ENCODE peak calls at places on chromosomes 11 and 22, in ten cellular contexts. One of them, this sample, is unnamed. For H3K36me3, the result is how much of the 10 kb centered on the place peaks cover.

GRCh38 chr11:11842426-11843008 is 745 bp downstream of the USP47 start:
- DNase-seq in cardiac muscle cell: peak
- DNase-seq in lower lobe of right lung: peak
- DNase-seq in SK-N-SH: peak
- DNase-seq in esophagus squamous epithelium: no peak
- DNase-seq in osteoblast: peak
- DNase-seq in MG63: peak
- DNase-seq in fibroblast of lung: peak
- DNase-seq in neuronal stem cell: peak
- DNase-seq in heart left ventricle: peak
- DNase-seq in this sample: peak

GRCh38 chr11:88886796-88887195 is 179.0 kb downstream of the GRM5 start:
- DNase-seq in cardiac muscle cell: peak
- DNase-seq in lower lobe of right lung: no peak
- DNase-seq in SK-N-SH: peak
- DNase-seq in esophagus squamous epithelium: no peak
- DNase-seq in osteoblast: peak
- DNase-seq in MG63: peak
- DNase-seq in fibroblast of lung: peak
- DNase-seq in neuronal stem cell: peak
- DNase-seq in heart left ventricle: no peak
- DNase-seq in this sample: no peak

GRCh38 chr11:10930961-10931760 is 73.3 kb upstream of the ZBED5 start:
- DNase-seq in cardiac muscle cell: peak
- DNase-seq in lower lobe of right lung: peak
- DNase-seq in SK-N-SH: peak
- DNase-seq in esophagus squamous epithelium: no peak
- DNase-seq in osteoblast: peak
- DNase-seq in MG63: peak
- DNase-seq in fibroblast of lung: peak
- DNase-seq in neuronal stem cell: peak
- DNase-seq in heart left ventricle: peak
- DNase-seq in this sample: peak

GRCh38 chr22:20456064-20456721 is 18.6 kb upstream of the SCARF2 start:
- DNase-seq in cardiac muscle cell: peak
- DNase-seq in lower lobe of right lung: peak
- DNase-seq in SK-N-SH: peak
- DNase-seq in esophagus squamous epithelium: no peak
- DNase-seq in osteoblast: peak
- DNase-seq in MG63: peak
- DNase-seq in fibroblast of lung: peak
- DNase-seq in neuronal stem cell: peak
- DNase-seq in heart left ventricle: peak
- DNase-seq in this sample: peak

GRCh38 chr11:131223198-131223975 is 147.0 kb upstream of the NTM start:
- DNase-seq in cardiac muscle cell: no peak
- DNase-seq in lower lobe of right lung: no peak
- DNase-seq in SK-N-SH: peak
- DNase-seq in esophagus squamous epithelium: no peak
- DNase-seq in osteoblast: no peak
- DNase-seq in MG63: no peak
- DNase-seq in fibroblast of lung: no peak
- DNase-seq in neuronal stem cell: no peak
- DNase-seq in heart left ventricle: no peak
- DNase-seq in this sample: no peak

GRCh38 chr11:127640822-127641485 is 640.4 kb upstream of the KIRREL3 start:
- DNase-seq in cardiac muscle cell: no peak
- DNase-seq in lower lobe of right lung: no peak
- DNase-seq in SK-N-SH: no peak
- DNase-seq in esophagus squamous epithelium: no peak
- DNase-seq in osteoblast: no peak
- DNase-seq in MG63: no peak
- DNase-seq in fibroblast of lung: no peak
- DNase-seq in neuronal stem cell: no peak
- DNase-seq in heart left ventricle: no peak
- DNase-seq in this sample: no peak

GRCh38 chr11:84889556-84889955 is 737.6 kb downstream of the DLG2 start:
- DNase-seq in cardiac muscle cell: no peak
- DNase-seq in lower lobe of right lung: no peak
- DNase-seq in SK-N-SH: no peak
- DNase-seq in esophagus squamous epithelium: no peak
- DNase-seq in osteoblast: no peak
- DNase-seq in MG63: no peak
- DNase-seq in fibroblast of lung: no peak
- DNase-seq in neuronal stem cell: no peak
- DNase-seq in heart left ventricle: no peak
- DNase-seq in this sample: no peak

GRCh38 chr11:88313441-88313840 is 24.1 kb downstream of the CTSC start:
- DNase-seq in cardiac muscle cell: no peak
- DNase-seq in lower lobe of right lung: no peak
- DNase-seq in SK-N-SH: no peak
- DNase-seq in esophagus squamous epithelium: no peak
- DNase-seq in osteoblast: peak
- DNase-seq in MG63: no peak
- DNase-seq in fibroblast of lung: no peak
- DNase-seq in neuronal stem cell: no peak
- DNase-seq in heart left ventricle: no peak
- DNase-seq in this sample: no peak

GRCh38 chr11:114156131-114156581 is 96.6 kb downstream of the ZBTB16 start:
- DNase-seq in cardiac muscle cell: no peak
- DNase-seq in lower lobe of right lung: no peak
- DNase-seq in SK-N-SH: no peak
- DNase-seq in esophagus squamous epithelium: no peak
- DNase-seq in osteoblast: peak
- DNase-seq in MG63: no peak
- DNase-seq in fibroblast of lung: no peak
- DNase-seq in neuronal stem cell: no peak
- DNase-seq in heart left ventricle: no peak
- DNase-seq in this sample: no peak

GRCh38 chr11:34266987-34267386 is 90.8 kb downstream of the ABTB2 start:
- DNase-seq in cardiac muscle cell: peak
- DNase-seq in lower lobe of right lung: no peak
- DNase-seq in SK-N-SH: no peak
- DNase-seq in esophagus squamous epithelium: no peak
- DNase-seq in osteoblast: no peak
- DNase-seq in MG63: peak
- DNase-seq in fibroblast of lung: no peak
- DNase-seq in neuronal stem cell: no peak
- DNase-seq in heart left ventricle: no peak
- DNase-seq in this sample: no peak

GRCh38 chr11:122656631-122657101 is 1.1 kb downstream of the UBASH3B start:
- DNase-seq in cardiac muscle cell: no peak
- DNase-seq in lower lobe of right lung: peak
- DNase-seq in SK-N-SH: no peak
- DNase-seq in esophagus squamous epithelium: no peak
- DNase-seq in osteoblast: peak
- DNase-seq in MG63: peak
- DNase-seq in fibroblast of lung: peak
- DNase-seq in neuronal stem cell: peak
- DNase-seq in heart left ventricle: peak
- DNase-seq in this sample: peak

GRCh38 chr11:65946655-65947054 is 1.4 kb downstream of the TSGA10IP start:
- DNase-seq in cardiac muscle cell: no peak
- DNase-seq in lower lobe of right lung: no peak
- DNase-seq in SK-N-SH: no peak
- DNase-seq in esophagus squamous epithelium: no peak
- DNase-seq in osteoblast: peak
- DNase-seq in MG63: no peak
- DNase-seq in fibroblast of lung: no peak
- DNase-seq in neuronal stem cell: no peak
- DNase-seq in heart left ventricle: no peak
- DNase-seq in this sample: no peak

GRCh38 chr11:1335811-1336761 is 26.7 kb upstream of the TOLLIP start:
- DNase-seq in cardiac muscle cell: peak
- DNase-seq in lower lobe of right lung: peak
- DNase-seq in SK-N-SH: peak
- DNase-seq in esophagus squamous epithelium: no peak
- DNase-seq in osteoblast: peak
- DNase-seq in MG63: peak
- DNase-seq in fibroblast of lung: peak
- DNase-seq in neuronal stem cell: peak
- DNase-seq in heart left ventricle: peak
- DNase-seq in this sample: peak

GRCh38 chr22:41531422-41531727 is 12.9 kb downstream of the POLR3H start:
- DNase-seq in cardiac muscle cell: no peak
- DNase-seq in lower lobe of right lung: no peak
- DNase-seq in SK-N-SH: no peak
- DNase-seq in esophagus squamous epithelium: no peak
- DNase-seq in osteoblast: peak
- DNase-seq in MG63: no peak
- DNase-seq in fibroblast of lung: no peak
- DNase-seq in neuronal stem cell: no peak
- DNase-seq in heart left ventricle: no peak
- DNase-seq in this sample: no peak

GRCh38 chr22:41530612-41531421 is 13.5 kb downstream of the POLR3H start:
- DNase-seq in cardiac muscle cell: no peak
- DNase-seq in lower lobe of right lung: no peak
- DNase-seq in SK-N-SH: no peak
- DNase-seq in esophagus squamous epithelium: no peak
- DNase-seq in osteoblast: peak
- DNase-seq in MG63: no peak
- DNase-seq in fibroblast of lung: no peak
- DNase-seq in neuronal stem cell: no peak
- DNase-seq in heart left ventricle: no peak
- DNase-seq in this sample: no peak

GRCh38 chr22:41534219-41534618 is 10.1 kb downstream of the POLR3H start:
- DNase-seq in cardiac muscle cell: no peak
- DNase-seq in lower lobe of right lung: no peak
- DNase-seq in SK-N-SH: no peak
- DNase-seq in esophagus squamous epithelium: no peak
- DNase-seq in osteoblast: peak
- DNase-seq in MG63: no peak
- DNase-seq in fibroblast of lung: no peak
- DNase-seq in neuronal stem cell: no peak
- DNase-seq in heart left ventricle: no peak
- DNase-seq in this sample: no peak

GRCh38 chr22:41532908-41533825 is 11.1 kb downstream of the POLR3H start:
- DNase-seq in cardiac muscle cell: peak
- DNase-seq in lower lobe of right lung: peak
- DNase-seq in SK-N-SH: peak
- DNase-seq in esophagus squamous epithelium: no peak
- DNase-seq in osteoblast: peak
- DNase-seq in MG63: peak
- DNase-seq in fibroblast of lung: peak
- DNase-seq in neuronal stem cell: peak
- DNase-seq in heart left ventricle: peak
- DNase-seq in this sample: peak

GRCh38 chr22:41531736-41532477 is 12.4 kb downstream of the POLR3H start:
- DNase-seq in cardiac muscle cell: no peak
- DNase-seq in lower lobe of right lung: no peak
- DNase-seq in SK-N-SH: no peak
- DNase-seq in esophagus squamous epithelium: no peak
- DNase-seq in osteoblast: peak
- DNase-seq in MG63: no peak
- DNase-seq in fibroblast of lung: no peak
- DNase-seq in neuronal stem cell: no peak
- DNase-seq in heart left ventricle: no peak
- DNase-seq in this sample: no peak
- H3K36me3 ChIP-seq in cardiac muscle cell: under half
- H3K36me3 ChIP-seq in lower lobe of right lung: half or more
- H3K36me3 ChIP-seq in SK-N-SH: under half
- H3K36me3 ChIP-seq in esophagus squamous epithelium: under half
- H3K36me3 ChIP-seq in osteoblast: half or more
- H3K36me3 ChIP-seq in MG63: half or more
- H3K36me3 ChIP-seq in fibroblast of lung: under half
- H3K36me3 ChIP-seq in neuronal stem cell: under half
- H3K36me3 ChIP-seq in heart left ventricle: under half
- H3K36me3 ChIP-seq in this sample: half or more

GRCh38 chr22:37057796-37058510 is 6.4 kb downstream of the KCTD17 start:
- DNase-seq in cardiac muscle cell: no peak
- DNase-seq in lower lobe of right lung: no peak
- DNase-seq in SK-N-SH: no peak
- DNase-seq in esophagus squamous epithelium: no peak
- DNase-seq in osteoblast: peak
- DNase-seq in MG63: no peak
- DNase-seq in fibroblast of lung: no peak
- DNase-seq in neuronal stem cell: no peak
- DNase-seq in heart left ventricle: no peak
- DNase-seq in this sample: no peak
- H3K36me3 ChIP-seq in cardiac muscle cell: under half
- H3K36me3 ChIP-seq in lower lobe of right lung: under half
- H3K36me3 ChIP-seq in SK-N-SH: under half
- H3K36me3 ChIP-seq in esophagus squamous epithelium: under half
- H3K36me3 ChIP-seq in osteoblast: under half
- H3K36me3 ChIP-seq in MG63: under half
- H3K36me3 ChIP-seq in fibroblast of lung: under half
- H3K36me3 ChIP-seq in neuronal stem cell: under half
- H3K36me3 ChIP-seq in heart left ventricle: under half
- H3K36me3 ChIP-seq in this sample: half or more

DNA sequence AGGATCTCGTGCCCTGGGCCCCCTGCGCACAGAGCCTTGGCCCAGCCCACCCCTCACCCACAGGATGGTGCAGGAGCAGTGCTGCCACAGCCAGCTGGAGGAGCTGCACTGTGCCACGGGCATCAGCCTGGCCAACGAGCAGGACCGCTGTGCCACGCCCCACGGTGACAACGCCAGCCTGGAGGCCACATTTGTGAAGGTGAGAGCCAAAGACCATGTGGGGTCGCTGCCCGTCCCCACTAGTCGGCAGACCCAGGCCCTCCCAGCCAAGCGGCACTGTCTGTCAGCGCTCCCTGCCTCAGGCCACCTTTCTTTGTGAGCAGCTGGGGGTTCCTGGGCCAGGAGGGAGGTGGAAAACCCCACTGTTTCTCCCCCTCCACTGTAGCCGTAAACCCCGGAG is 22.8 kb downstream of the FBLN1 start:
- DNase-seq in cardiac muscle cell: no peak
- DNase-seq in lower lobe of right lung: no peak
- DNase-seq in SK-N-SH: no peak
- DNase-seq in esophagus squamous epithelium: no peak
- DNase-seq in osteoblast: no peak
- DNase-seq in MG63: no peak
- DNase-seq in fibroblast of lung: no peak
- DNase-seq in neuronal stem cell: no peak
- DNase-seq in heart left ventricle: no peak
- DNase-seq in this sample: no peak
- H3K36me3 ChIP-seq in cardiac muscle cell: under half
- H3K36me3 ChIP-seq in lower lobe of right lung: under half
- H3K36me3 ChIP-seq in SK-N-SH: under half
- H3K36me3 ChIP-seq in esophagus squamous epithelium: under half
- H3K36me3 ChIP-seq in osteoblast: under half
- H3K36me3 ChIP-seq in MG63: under half
- H3K36me3 ChIP-seq in fibroblast of lung: under half
- H3K36me3 ChIP-seq in neuronal stem cell: under half
- H3K36me3 ChIP-seq in heart left ventricle: under half
- H3K36me3 ChIP-seq in this sample: under half

GRCh38 chr22:48907591-48907990 is 920.1 kb downstream of the BRD1 start:
- DNase-seq in cardiac muscle cell: no peak
- DNase-seq in lower lobe of right lung: no peak
- DNase-seq in SK-N-SH: no peak
- DNase-seq in esophagus squamous epithelium: no peak
- DNase-seq in osteoblast: no peak
- DNase-seq in MG63: no peak
- DNase-seq in fibroblast of lung: no peak
- DNase-seq in neuronal stem cell: no peak
- DNase-seq in heart left ventricle: peak
- DNase-seq in this sample: no peak
- H3K36me3 ChIP-seq in cardiac muscle cell: under half
- H3K36me3 ChIP-seq in lower lobe of right lung: under half
- H3K36me3 ChIP-seq in SK-N-SH: under half
- H3K36me3 ChIP-seq in esophagus squamous epithelium: under half
- H3K36me3 ChIP-seq in osteoblast: under half
- H3K36me3 ChIP-seq in MG63: under half
- H3K36me3 ChIP-seq in fibroblast of lung: under half
- H3K36me3 ChIP-seq in neuronal stem cell: under half
- H3K36me3 ChIP-seq in heart left ventricle: under half
- H3K36me3 ChIP-seq in this sample: under half

This sample was measured in tibial artery.